ENCODE peak calls at places on chromosomes 12 and 14, in four cellular contexts. One of them, this sample, is unnamed.

GRCh38 chr12:122460641-122461040 is 38.2 kb upstream of the CLIP1 start:
- DNase-seq in H9: no peak
- DNase-seq in mesendoderm: no peak
- DNase-seq in IMR-90: no peak
- DNase-seq in this sample: no peak

GRCh38 chr14:61566537-61567225 is 128.6 kb upstream of the HIF1A start:
- DNase-seq in IMR-90: peak
- DNase-seq in H9: no peak
- DNase-seq in mesendoderm: no peak
- DNase-seq in this sample: no peak

GRCh38 chr14:72646861-72647528 is 246.9 kb downstream of the DPF3 start:
- DNase-seq in IMR-90: peak
- DNase-seq in H9: no peak
- DNase-seq in mesendoderm: no peak
- DNase-seq in this sample: no peak

GRCh38 chr12:66962316-66962715 is 283.4 kb upstream of the GRIP1 start:
- DNase-seq in IMR-90: no peak
- DNase-seq in H9: no peak
- DNase-seq in mesendoderm: no peak
- DNase-seq in this sample: no peak

GRCh38 chr14:35878272-35879140 is 52.4 kb downstream of the BRMS1L start:
- DNase-seq in H9: no peak
- DNase-seq in IMR-90: peak
- DNase-seq in mesendoderm: no peak
- DNase-seq in this sample: no peak

GRCh38 chr14:106874365-106874764 is 1348.0 kb downstream of the TMEM121 start:
- DNase-seq in H9: no peak
- DNase-seq in mesendoderm: no peak
- DNase-seq in IMR-90: no peak
- DNase-seq in this sample: no peak

GRCh38 chr14:83294941-83295340 is 1761.3 kb upstream of the SEL1L start:
- DNase-seq in mesendoderm: no peak
- DNase-seq in IMR-90: peak
- DNase-seq in H9: no peak
- DNase-seq in this sample: no peak

GRCh38 chr14:105204206-105204930 is 23.3 kb upstream of the NUDT14 start:
- DNase-seq in H9: no peak
- DNase-seq in mesendoderm: no peak
- DNase-seq in IMR-90: no peak
- DNase-seq in this sample: no peak

GRCh38 chr12:14257303-14257733 is 108.2 kb upstream of the ATF7IP start:
- DNase-seq in H9: no peak
- DNase-seq in mesendoderm: no peak
- DNase-seq in IMR-90: no peak
- DNase-seq in this sample: no peak

GRCh38 chr14:51650721-51651387 is 856 bp upstream of the FRMD6 start:
- DNase-seq in H9: peak
- DNase-seq in mesendoderm: peak
- DNase-seq in IMR-90: no peak
- DNase-seq in this sample: no peak

GRCh38 chr14:70022771-70023445 is 143.7 kb downstream of the SMOC1 start:
- DNase-seq in mesendoderm: no peak
- DNase-seq in H9: no peak
- DNase-seq in IMR-90: no peak
- DNase-seq in this sample: no peak

GRCh38 chr12:88600272-88600671 is 20.0 kb upstream of the KITLG start:
- DNase-seq in mesendoderm: no peak
- DNase-seq in H9: no peak
- DNase-seq in IMR-90: peak
- DNase-seq in this sample: no peak

GRCh38 chr12:8996682-8997405 is 7.5 kb downstream of the KLRG1 start:
- DNase-seq in IMR-90: peak
- DNase-seq in mesendoderm: no peak
- DNase-seq in H9: no peak
- DNase-seq in this sample: no peak

GRCh38 chr14:77319416-77319815 is 1.3 kb downstream of the POMT2 start:
- DNase-seq in IMR-90: no peak
- DNase-seq in mesendoderm: no peak
- DNase-seq in H9: no peak
- DNase-seq in this sample: no peak

GRCh38 chr14:70008863-70009262 is 129.6 kb downstream of the SMOC1 start:
- DNase-seq in mesendoderm: no peak
- DNase-seq in H9: no peak
- DNase-seq in IMR-90: no peak
- DNase-seq in this sample: no peak

GRCh38 chr14:98931126-98931525 is 340.9 kb downstream of the BCL11B start:
- DNase-seq in mesendoderm: no peak
- DNase-seq in IMR-90: no peak
- DNase-seq in H9: no peak
- DNase-seq in this sample: no peak

GRCh38 chr12:75289678-75290200 is 40.4 kb downstream of the CAPS2 start:
- DNase-seq in IMR-90: peak
- DNase-seq in mesendoderm: no peak
- DNase-seq in H9: no peak
- DNase-seq in this sample: no peak

GRCh38 chr12:1054103-1054838 is 63.2 kb downstream of the ERC1 start:
- DNase-seq in H9: no peak
- DNase-seq in mesendoderm: peak
- DNase-seq in IMR-90: no peak
- DNase-seq in this sample: peak

GRCh38 chr12:93002278-93003054 is 73.4 kb upstream of the EEA1 start:
- DNase-seq in IMR-90: peak
- DNase-seq in mesendoderm: no peak
- DNase-seq in H9: no peak
- DNase-seq in this sample: no peak

GRCh38 chr14:90696728-90697127 is 119.5 kb downstream of the TTC7B start:
- DNase-seq in H9: no peak
- DNase-seq in mesendoderm: no peak
- DNase-seq in IMR-90: no peak
- DNase-seq in this sample: no peak

GRCh38 chr12:6231359-6232268 is 31.4 kb downstream of the CD9 start:
- DNase-seq in IMR-90: no peak
- DNase-seq in H9: no peak
- DNase-seq in mesendoderm: no peak
- DNase-seq in this sample: no peak

GRCh38 chr14:52951730-52952481 is 1.1 kb upstream of the FERMT2 start:
- DNase-seq in IMR-90: peak
- DNase-seq in mesendoderm: peak
- DNase-seq in H9: peak
- DNase-seq in this sample: no peak

GRCh38 chr12:53777936-53778644 is 26.3 kb upstream of the CISTR start:
- DNase-seq in IMR-90: no peak
- DNase-seq in mesendoderm: no peak
- DNase-seq in H9: no peak
- DNase-seq in this sample: no peak

GRCh38 chr14:75340921-75341320 is 62.3 kb downstream of the FOS start:
- DNase-seq in mesendoderm: no peak
- DNase-seq in H9: no peak
- DNase-seq in IMR-90: no peak
- DNase-seq in this sample: no peak

GRCh38 chr12:18864900-18865561 is 127.1 kb downstream of the CAPZA3 start:
- DNase-seq in H9: no peak
- DNase-seq in mesendoderm: no peak
- DNase-seq in IMR-90: peak
- DNase-seq in this sample: no peak

GRCh38 chr12:10131101-10131632 is 1.2 kb upstream of the CLEC7A start:
- DNase-seq in mesendoderm: peak
- DNase-seq in H9: no peak
- DNase-seq in IMR-90: no peak
- DNase-seq in this sample: no peak

GRCh38 chr12:132873724-132874123 is 13.7 kb downstream of the CHFR start:
- DNase-seq in H9: no peak
- DNase-seq in mesendoderm: no peak
- DNase-seq in IMR-90: no peak
- DNase-seq in this sample: no peak

GRCh38 chr14:66395300-66395699 is 90.9 kb upstream of the CCDC196 start:
- DNase-seq in IMR-90: no peak
- DNase-seq in H9: no peak
- DNase-seq in mesendoderm: peak
- DNase-seq in this sample: no peak

GRCh38 chr14:90788031-90788430 is 28.2 kb downstream of the TTC7B start:
- DNase-seq in H9: no peak
- DNase-seq in mesendoderm: no peak
- DNase-seq in IMR-90: no peak
- DNase-seq in this sample: no peak

GRCh38 chr12:57235012-57235727 is 5.7 kb downstream of the SHMT2 start:
- DNase-seq in H9: peak
- DNase-seq in IMR-90: peak
- DNase-seq in mesendoderm: peak
- DNase-seq in this sample: no peak

GRCh38 chr14:43200519-43200918 is 1306.6 kb downstream of the FSCB start:
- DNase-seq in mesendoderm: no peak
- DNase-seq in H9: no peak
- DNase-seq in IMR-90: no peak
- DNase-seq in this sample: no peak

DNA sequence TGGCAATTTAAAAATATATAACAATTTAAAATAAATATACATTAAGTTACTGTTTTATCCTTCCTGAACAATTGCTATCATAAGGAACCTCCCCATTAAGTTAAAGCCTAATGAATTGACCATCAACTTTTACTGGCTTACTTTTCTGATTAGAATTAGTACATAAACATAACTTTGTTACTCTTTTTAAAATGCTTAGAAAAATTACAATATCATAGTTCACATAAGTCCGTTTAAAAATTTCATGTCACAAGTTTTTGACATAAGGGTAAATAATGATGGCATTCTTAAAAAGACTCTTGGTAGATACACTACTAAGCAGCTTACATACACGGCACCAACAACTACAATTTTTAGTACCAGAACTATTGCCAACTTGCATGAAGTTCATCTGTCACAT is 1308.6 kb downstream of the FSCB start:
- DNase-seq in H9: no peak
- DNase-seq in IMR-90: no peak
- DNase-seq in mesendoderm: no peak
- DNase-seq in this sample: no peak
- H4K5ac ChIP-seq in H9: no peak
- H4K5ac ChIP-seq in IMR-90: no peak
- H4K5ac ChIP-seq in mesendoderm: no peak
- H4K5ac ChIP-seq in this sample: no peak

DNA sequence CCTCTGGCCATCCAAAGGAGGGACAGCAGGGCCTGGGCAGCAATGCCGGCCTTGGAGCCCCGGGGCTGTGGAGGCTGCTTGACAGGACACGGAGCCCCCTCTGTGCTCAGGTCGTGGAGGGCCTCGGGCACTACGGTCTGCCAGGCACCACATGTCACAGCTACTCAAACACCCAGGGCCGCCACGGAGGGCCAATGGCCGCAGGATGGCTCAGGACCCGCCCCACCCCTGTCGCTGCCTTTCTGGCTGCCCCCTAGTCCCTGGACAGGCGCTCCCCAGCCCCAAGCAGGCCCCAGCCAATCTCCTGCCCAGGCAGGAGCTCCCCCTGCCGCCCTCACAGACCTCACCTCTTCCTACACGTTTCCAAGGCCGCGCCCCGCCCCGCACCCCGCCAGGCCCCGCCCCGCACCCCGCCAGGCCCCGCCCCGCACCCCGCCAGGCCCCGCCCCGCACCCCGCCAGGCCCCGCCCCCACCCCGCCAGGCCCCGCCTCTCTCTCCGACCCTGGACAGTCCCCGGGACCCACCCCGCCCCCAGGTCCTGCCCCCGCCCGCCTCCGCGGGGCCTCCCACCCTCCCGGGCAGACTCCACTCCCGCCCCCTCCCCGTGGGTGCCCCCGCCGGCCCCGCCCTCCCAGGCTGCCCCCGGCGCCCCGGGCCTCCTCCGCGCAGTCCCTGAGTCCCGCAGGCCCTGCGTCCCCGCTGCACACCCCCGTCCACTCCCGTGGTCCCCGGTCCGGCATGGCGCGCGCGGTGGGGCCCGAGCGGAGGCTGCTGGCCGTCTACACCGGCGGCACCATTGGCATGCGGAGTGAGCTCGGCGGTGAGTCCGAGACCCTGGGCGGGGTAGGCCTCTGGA is at the start of gene ASPG:
- DNase-seq in mesendoderm: peak
- DNase-seq in IMR-90: no peak
- DNase-seq in H9: peak
- DNase-seq in this sample: peak
- H2BK120ac ChIP-seq in mesendoderm: no peak
- H2BK120ac ChIP-seq in IMR-90: no peak
- H2BK120ac ChIP-seq in H9: no peak
- H2BK120ac ChIP-seq in this sample: no peak

GRCh38 chr12:96233941-96234461 is 39.8 kb downstream of the ELK3 start:
- DNase-seq in IMR-90: peak
- DNase-seq in H9: no peak
- DNase-seq in mesendoderm: no peak
- DNase-seq in this sample: no peak

GRCh38 chr12:96227365-96228106 is 33.4 kb downstream of the ELK3 start:
- DNase-seq in IMR-90: no peak
- DNase-seq in mesendoderm: no peak
- DNase-seq in H9: no peak
- DNase-seq in this sample: no peak

GRCh38 chr12:96233168-96233567 is 39.0 kb downstream of the ELK3 start:
- DNase-seq in H9: no peak
- DNase-seq in mesendoderm: no peak
- DNase-seq in IMR-90: no peak
- DNase-seq in this sample: no peak

GRCh38 chr12:96228566-96229248 is 34.5 kb downstream of the ELK3 start:
- DNase-seq in mesendoderm: no peak
- DNase-seq in IMR-90: no peak
- DNase-seq in H9: no peak
- DNase-seq in this sample: no peak

GRCh38 chr12:96230646-96231045 is 36.5 kb downstream of the ELK3 start:
- DNase-seq in H9: no peak
- DNase-seq in IMR-90: no peak
- DNase-seq in mesendoderm: no peak
- DNase-seq in this sample: no peak
- H4K5ac ChIP-seq in H9: no peak
- H4K5ac ChIP-seq in IMR-90: no peak
- H4K5ac ChIP-seq in mesendoderm: no peak
- H4K5ac ChIP-seq in this sample: no peak

DNA sequence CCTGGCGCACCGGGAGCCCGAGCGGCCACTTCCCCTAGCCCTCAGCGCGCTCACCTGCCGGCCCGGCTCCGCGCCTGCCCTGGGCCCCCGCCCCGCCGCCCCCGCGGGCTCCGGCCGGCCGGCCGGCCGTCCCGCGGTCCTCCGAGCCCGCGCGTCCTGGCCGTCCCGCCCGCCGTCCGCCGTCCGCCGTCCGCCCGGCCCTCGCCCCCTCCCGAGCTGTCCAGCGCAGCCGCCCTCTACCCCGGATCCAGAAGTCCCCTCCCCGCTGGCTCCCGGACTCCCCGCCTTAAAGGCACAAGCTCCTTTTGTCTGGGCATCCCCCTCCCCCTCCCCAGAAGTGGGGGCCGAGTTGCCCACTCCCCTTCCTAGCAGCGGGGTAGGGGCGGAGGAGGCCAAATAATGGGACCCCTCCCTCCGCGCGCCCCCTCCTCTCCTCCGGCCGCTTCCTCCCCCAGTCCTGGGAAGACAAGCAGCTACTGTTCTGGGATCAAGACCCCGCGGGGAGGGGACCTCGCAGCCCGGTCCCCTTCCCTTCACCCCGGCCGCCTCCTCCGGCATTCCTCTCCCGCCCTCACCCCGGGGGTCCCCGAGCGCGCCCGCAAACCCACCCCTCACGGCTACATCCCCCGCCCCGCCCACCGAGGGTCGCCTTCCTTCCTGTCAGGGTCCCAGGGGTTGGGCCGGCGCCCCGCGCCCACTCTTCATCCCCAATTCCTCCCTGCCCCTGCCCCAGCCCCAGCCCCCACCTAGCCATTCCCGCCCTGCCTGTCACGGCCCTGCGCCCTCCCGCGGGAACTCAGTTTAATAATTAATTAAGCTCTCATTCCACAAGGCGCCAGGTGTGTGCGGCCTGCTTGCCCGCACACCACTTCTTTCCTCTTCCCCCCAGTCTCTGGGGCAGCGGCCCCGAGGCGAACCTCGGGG is at the start of gene ADCY6:
- DNase-seq in H9: peak
- DNase-seq in mesendoderm: peak
- DNase-seq in IMR-90: peak
- DNase-seq in this sample: peak
- H2BK120ac ChIP-seq in H9: no peak
- H2BK120ac ChIP-seq in mesendoderm: peak
- H2BK120ac ChIP-seq in IMR-90: peak
- H2BK120ac ChIP-seq in this sample: peak

This sample was measured in H1.